ENCODE peak calls at places on chromosome 5, in five cellular contexts. One of them, this sample, is unnamed.

GRCh38 chr5:149456597-149457392 is 77.7 kb upstream of the IL17B start:
- DNase-seq in NCI-H774: no peak
- DNase-seq in neural crest cell: no peak
- DNase-seq in activated CD8-positive, alpha-beta memory T cell treated with anti-CD3 and anti-CD28 coated beads, Interleukin-2, amount 10 ng/mL, durations not matched to agents 7 days and 5 days: no peak
- DNase-seq in HFFc6: no peak
- DNase-seq in this sample: no peak

GRCh38 chr5:125411163-125412050 is 665.0 kb upstream of the ZNF608 start:
- DNase-seq in activated CD8-positive, alpha-beta memory T cell treated with anti-CD3 and anti-CD28 coated beads, Interleukin-2, amount 10 ng/mL, durations not matched to agents 7 days and 5 days: no peak
- DNase-seq in neural crest cell: no peak
- DNase-seq in HFFc6: peak; percentile 6
- DNase-seq in NCI-H774: no peak
- DNase-seq in this sample: peak; percentile 58

GRCh38 chr5:135319458-135319857 is 79.6 kb downstream of the MACROH2A1 start:
- DNase-seq in activated CD8-positive, alpha-beta memory T cell treated with anti-CD3 and anti-CD28 coated beads, Interleukin-2, amount 10 ng/mL, durations not matched to agents 7 days and 5 days: no peak
- DNase-seq in HFFc6: no peak
- DNase-seq in neural crest cell: no peak
- DNase-seq in NCI-H774: no peak
- DNase-seq in this sample: no peak

GRCh38 chr5:127418378-127418777 is 99.1 kb upstream of the PRRC1 start:
- DNase-seq in neural crest cell: no peak
- DNase-seq in HFFc6: no peak
- DNase-seq in activated CD8-positive, alpha-beta memory T cell treated with anti-CD3 and anti-CD28 coated beads, Interleukin-2, amount 10 ng/mL, durations not matched to agents 7 days and 5 days: no peak
- DNase-seq in NCI-H774: no peak
- DNase-seq in this sample: no peak

GRCh38 chr5:181163487-181164075 is 16.2 kb downstream of the OR2V2 start:
- DNase-seq in HFFc6: peak; percentile 40
- DNase-seq in neural crest cell: no peak
- DNase-seq in NCI-H774: no peak
- DNase-seq in activated CD8-positive, alpha-beta memory T cell treated with anti-CD3 and anti-CD28 coated beads, Interleukin-2, amount 10 ng/mL, durations not matched to agents 7 days and 5 days: no peak
- DNase-seq in this sample: no peak

GRCh38 chr5:159819671-159820411 is 96.4 kb upstream of the ADRA1B start:
- DNase-seq in activated CD8-positive, alpha-beta memory T cell treated with anti-CD3 and anti-CD28 coated beads, Interleukin-2, amount 10 ng/mL, durations not matched to agents 7 days and 5 days: no peak
- DNase-seq in NCI-H774: no peak
- DNase-seq in neural crest cell: no peak
- DNase-seq in HFFc6: peak; percentile 32
- DNase-seq in this sample: no peak

GRCh38 chr5:76106149-76106548 is 23.0 kb downstream of the SV2C start:
- DNase-seq in NCI-H774: no peak
- DNase-seq in activated CD8-positive, alpha-beta memory T cell treated with anti-CD3 and anti-CD28 coated beads, Interleukin-2, amount 10 ng/mL, durations not matched to agents 7 days and 5 days: no peak
- DNase-seq in neural crest cell: no peak
- DNase-seq in HFFc6: no peak
- DNase-seq in this sample: no peak

GRCh38 chr5:79243224-79243623 is 7.3 kb downstream of the JMY start:
- DNase-seq in NCI-H774: no peak
- DNase-seq in HFFc6: no peak
- DNase-seq in neural crest cell: no peak
- DNase-seq in activated CD8-positive, alpha-beta memory T cell treated with anti-CD3 and anti-CD28 coated beads, Interleukin-2, amount 10 ng/mL, durations not matched to agents 7 days and 5 days: no peak
- DNase-seq in this sample: no peak

GRCh38 chr5:171092194-171092593 is 216.9 kb upstream of the TLX3 start:
- DNase-seq in activated CD8-positive, alpha-beta memory T cell treated with anti-CD3 and anti-CD28 coated beads, Interleukin-2, amount 10 ng/mL, durations not matched to agents 7 days and 5 days: no peak
- DNase-seq in NCI-H774: no peak
- DNase-seq in neural crest cell: no peak
- DNase-seq in HFFc6: peak; percentile 37
- DNase-seq in this sample: no peak

GRCh38 chr5:153447534-153447933 is 42.9 kb upstream of the GRIA1 start:
- DNase-seq in activated CD8-positive, alpha-beta memory T cell treated with anti-CD3 and anti-CD28 coated beads, Interleukin-2, amount 10 ng/mL, durations not matched to agents 7 days and 5 days: no peak
- DNase-seq in HFFc6: no peak
- DNase-seq in NCI-H774: no peak
- DNase-seq in neural crest cell: no peak
- DNase-seq in this sample: no peak

GRCh38 chr5:27652505-27652904 is 614.1 kb upstream of the CDH9 start:
- DNase-seq in HFFc6: no peak
- DNase-seq in NCI-H774: no peak
- DNase-seq in activated CD8-positive, alpha-beta memory T cell treated with anti-CD3 and anti-CD28 coated beads, Interleukin-2, amount 10 ng/mL, durations not matched to agents 7 days and 5 days: no peak
- DNase-seq in neural crest cell: no peak
- DNase-seq in this sample: no peak

GRCh38 chr5:66967102-66967501 is 229.5 kb downstream of the CD180 start:
- DNase-seq in neural crest cell: no peak
- DNase-seq in HFFc6: peak; percentile 76
- DNase-seq in NCI-H774: no peak
- DNase-seq in activated CD8-positive, alpha-beta memory T cell treated with anti-CD3 and anti-CD28 coated beads, Interleukin-2, amount 10 ng/mL, durations not matched to agents 7 days and 5 days: no peak
- DNase-seq in this sample: no peak

GRCh38 chr5:142475102-142475501 is 150.3 kb upstream of the SPRY4 start:
- DNase-seq in HFFc6: peak; percentile 20
- DNase-seq in neural crest cell: no peak
- DNase-seq in activated CD8-positive, alpha-beta memory T cell treated with anti-CD3 and anti-CD28 coated beads, Interleukin-2, amount 10 ng/mL, durations not matched to agents 7 days and 5 days: no peak
- DNase-seq in NCI-H774: no peak
- DNase-seq in this sample: no peak

GRCh38 chr5:115810776-115811175 is 5.7 kb downstream of the CDO1 start:
- DNase-seq in neural crest cell: no peak
- DNase-seq in NCI-H774: no peak
- DNase-seq in activated CD8-positive, alpha-beta memory T cell treated with anti-CD3 and anti-CD28 coated beads, Interleukin-2, amount 10 ng/mL, durations not matched to agents 7 days and 5 days: no peak
- DNase-seq in HFFc6: no peak
- DNase-seq in this sample: no peak

GRCh38 chr5:180209137-180209581 is at the start of gene RASGEF1C:
- DNase-seq in NCI-H774: peak; percentile 42
- DNase-seq in neural crest cell: peak; percentile 73
- DNase-seq in HFFc6: no peak
- DNase-seq in activated CD8-positive, alpha-beta memory T cell treated with anti-CD3 and anti-CD28 coated beads, Interleukin-2, amount 10 ng/mL, durations not matched to agents 7 days and 5 days: peak; percentile 58
- DNase-seq in this sample: peak; percentile 60

GRCh38 chr5:180553530-180553929 is 37.8 kb downstream of the SCGB3A1 start:
- DNase-seq in neural crest cell: no peak
- DNase-seq in NCI-H774: no peak
- DNase-seq in activated CD8-positive, alpha-beta memory T cell treated with anti-CD3 and anti-CD28 coated beads, Interleukin-2, amount 10 ng/mL, durations not matched to agents 7 days and 5 days: no peak
- DNase-seq in HFFc6: no peak
- DNase-seq in this sample: no peak

GRCh38 chr5:94672746-94673145 is 54.3 kb downstream of the SLF1 start:
- DNase-seq in HFFc6: no peak
- DNase-seq in NCI-H774: no peak
- DNase-seq in activated CD8-positive, alpha-beta memory T cell treated with anti-CD3 and anti-CD28 coated beads, Interleukin-2, amount 10 ng/mL, durations not matched to agents 7 days and 5 days: no peak
- DNase-seq in neural crest cell: no peak
- DNase-seq in this sample: no peak

GRCh38 chr5:119022017-119022745 is 33.8 kb upstream of the DTWD2 start:
- DNase-seq in neural crest cell: no peak
- DNase-seq in activated CD8-positive, alpha-beta memory T cell treated with anti-CD3 and anti-CD28 coated beads, Interleukin-2, amount 10 ng/mL, durations not matched to agents 7 days and 5 days: no peak
- DNase-seq in HFFc6: peak; percentile 20
- DNase-seq in NCI-H774: no peak
- DNase-seq in this sample: peak; percentile 20

GRCh38 chr5:93717162-93717561 is 24.2 kb downstream of the POU5F2 start:
- DNase-seq in activated CD8-positive, alpha-beta memory T cell treated with anti-CD3 and anti-CD28 coated beads, Interleukin-2, amount 10 ng/mL, durations not matched to agents 7 days and 5 days: no peak
- DNase-seq in NCI-H774: peak; percentile 22
- DNase-seq in HFFc6: no peak
- DNase-seq in neural crest cell: no peak
- DNase-seq in this sample: peak; percentile 80

GRCh38 chr5:157670662-157671591 is at the start of gene C5orf52:
- DNase-seq in NCI-H774: no peak
- DNase-seq in activated CD8-positive, alpha-beta memory T cell treated with anti-CD3 and anti-CD28 coated beads, Interleukin-2, amount 10 ng/mL, durations not matched to agents 7 days and 5 days: peak; percentile 44
- DNase-seq in neural crest cell: peak; percentile 20
- DNase-seq in HFFc6: peak; percentile 7
- DNase-seq in this sample: peak; percentile 96

GRCh38 chr5:6994097-6994496 is 280.9 kb downstream of the TENT4A start:
- DNase-seq in neural crest cell: no peak
- DNase-seq in activated CD8-positive, alpha-beta memory T cell treated with anti-CD3 and anti-CD28 coated beads, Interleukin-2, amount 10 ng/mL, durations not matched to agents 7 days and 5 days: no peak
- DNase-seq in HFFc6: no peak
- DNase-seq in NCI-H774: no peak
- DNase-seq in this sample: no peak

GRCh38 chr5:75028090-75028489 is 24.3 kb downstream of the GCNT4 start:
- DNase-seq in activated CD8-positive, alpha-beta memory T cell treated with anti-CD3 and anti-CD28 coated beads, Interleukin-2, amount 10 ng/mL, durations not matched to agents 7 days and 5 days: no peak
- DNase-seq in NCI-H774: no peak
- DNase-seq in HFFc6: no peak
- DNase-seq in neural crest cell: no peak
- DNase-seq in this sample: no peak

GRCh38 chr5:1545798-1546355 is 22.1 kb upstream of the LPCAT1 start:
- DNase-seq in activated CD8-positive, alpha-beta memory T cell treated with anti-CD3 and anti-CD28 coated beads, Interleukin-2, amount 10 ng/mL, durations not matched to agents 7 days and 5 days: peak; percentile 38
- DNase-seq in HFFc6: no peak
- DNase-seq in neural crest cell: no peak
- DNase-seq in NCI-H774: peak; percentile 99
- DNase-seq in this sample: peak; percentile 14

GRCh38 chr5:55925677-55926076 is 69.1 kb downstream of the IL6ST start:
- DNase-seq in NCI-H774: no peak
- DNase-seq in neural crest cell: no peak
- DNase-seq in activated CD8-positive, alpha-beta memory T cell treated with anti-CD3 and anti-CD28 coated beads, Interleukin-2, amount 10 ng/mL, durations not matched to agents 7 days and 5 days: no peak
- DNase-seq in HFFc6: no peak
- DNase-seq in this sample: no peak

GRCh38 chr5:176481659-176482213 is 33.6 kb downstream of the FAF2 start:
- DNase-seq in neural crest cell: no peak
- DNase-seq in NCI-H774: no peak
- DNase-seq in HFFc6: no peak
- DNase-seq in activated CD8-positive, alpha-beta memory T cell treated with anti-CD3 and anti-CD28 coated beads, Interleukin-2, amount 10 ng/mL, durations not matched to agents 7 days and 5 days: no peak
- DNase-seq in this sample: no peak

GRCh38 chr5:68070641-68071191 is 144.8 kb upstream of the PIK3R1 start:
- DNase-seq in NCI-H774: no peak
- DNase-seq in neural crest cell: no peak
- DNase-seq in activated CD8-positive, alpha-beta memory T cell treated with anti-CD3 and anti-CD28 coated beads, Interleukin-2, amount 10 ng/mL, durations not matched to agents 7 days and 5 days: no peak
- DNase-seq in HFFc6: no peak
- DNase-seq in this sample: no peak

GRCh38 chr5:172644711-172645110 is 3.6 kb downstream of the NEURL1B start:
- DNase-seq in NCI-H774: no peak
- DNase-seq in activated CD8-positive, alpha-beta memory T cell treated with anti-CD3 and anti-CD28 coated beads, Interleukin-2, amount 10 ng/mL, durations not matched to agents 7 days and 5 days: no peak
- DNase-seq in HFFc6: no peak
- DNase-seq in neural crest cell: no peak
- DNase-seq in this sample: no peak

GRCh38 chr5:126594676-126595485 is at the start of gene ALDH7A1:
- DNase-seq in activated CD8-positive, alpha-beta memory T cell treated with anti-CD3 and anti-CD28 coated beads, Interleukin-2, amount 10 ng/mL, durations not matched to agents 7 days and 5 days: peak; percentile 41
- DNase-seq in HFFc6: peak; percentile 83
- DNase-seq in NCI-H774: peak; percentile 84
- DNase-seq in neural crest cell: peak; percentile 91
- DNase-seq in this sample: peak; percentile 92

GRCh38 chr5:4042311-4042710 is 446.7 kb downstream of the IRX1 start:
- DNase-seq in neural crest cell: no peak
- DNase-seq in NCI-H774: no peak
- DNase-seq in HFFc6: no peak
- DNase-seq in activated CD8-positive, alpha-beta memory T cell treated with anti-CD3 and anti-CD28 coated beads, Interleukin-2, amount 10 ng/mL, durations not matched to agents 7 days and 5 days: no peak
- DNase-seq in this sample: no peak

GRCh38 chr5:107670927-107671741 is at the start of gene EFNA5:
- DNase-seq in neural crest cell: peak; percentile 35
- DNase-seq in activated CD8-positive, alpha-beta memory T cell treated with anti-CD3 and anti-CD28 coated beads, Interleukin-2, amount 10 ng/mL, durations not matched to agents 7 days and 5 days: peak; percentile 56
- DNase-seq in HFFc6: no peak
- DNase-seq in NCI-H774: peak; percentile 46
- DNase-seq in this sample: peak; percentile 25

GRCh38 chr5:120767171-120767820 is 303.2 kb downstream of the PRR16 start:
- DNase-seq in neural crest cell: no peak
- DNase-seq in HFFc6: peak; percentile 51
- DNase-seq in NCI-H774: no peak
- DNase-seq in activated CD8-positive, alpha-beta memory T cell treated with anti-CD3 and anti-CD28 coated beads, Interleukin-2, amount 10 ng/mL, durations not matched to agents 7 days and 5 days: no peak
- DNase-seq in this sample: no peak

GRCh38 chr5:79613571-79613970 is 1.3 kb downstream of the TENT2 start:
- DNase-seq in HFFc6: no peak
- DNase-seq in NCI-H774: no peak
- DNase-seq in neural crest cell: no peak
- DNase-seq in activated CD8-positive, alpha-beta memory T cell treated with anti-CD3 and anti-CD28 coated beads, Interleukin-2, amount 10 ng/mL, durations not matched to agents 7 days and 5 days: no peak
- DNase-seq in this sample: no peak

GRCh38 chr5:98631311-98632054 is 142.0 kb upstream of the RGMB start:
- DNase-seq in activated CD8-positive, alpha-beta memory T cell treated with anti-CD3 and anti-CD28 coated beads, Interleukin-2, amount 10 ng/mL, durations not matched to agents 7 days and 5 days: no peak
- DNase-seq in NCI-H774: no peak
- DNase-seq in HFFc6: peak; percentile 93
- DNase-seq in neural crest cell: no peak
- DNase-seq in this sample: no peak

GRCh38 chr5:14265574-14265973 is 122.4 kb downstream of the TRIO start:
- DNase-seq in activated CD8-positive, alpha-beta memory T cell treated with anti-CD3 and anti-CD28 coated beads, Interleukin-2, amount 10 ng/mL, durations not matched to agents 7 days and 5 days: no peak
- DNase-seq in NCI-H774: no peak
- DNase-seq in neural crest cell: no peak
- DNase-seq in HFFc6: peak; percentile 91
- DNase-seq in this sample: no peak

GRCh38 chr5:36894950-36895349 is 18.4 kb downstream of the NIPBL start:
- DNase-seq in neural crest cell: no peak
- DNase-seq in NCI-H774: no peak
- DNase-seq in activated CD8-positive, alpha-beta memory T cell treated with anti-CD3 and anti-CD28 coated beads, Interleukin-2, amount 10 ng/mL, durations not matched to agents 7 days and 5 days: no peak
- DNase-seq in HFFc6: no peak
- DNase-seq in this sample: no peak

GRCh38 chr5:77076961-77077820 is 9.9 kb downstream of the ZBED3 start:
- DNase-seq in NCI-H774: peak; percentile 69
- DNase-seq in activated CD8-positive, alpha-beta memory T cell treated with anti-CD3 and anti-CD28 coated beads, Interleukin-2, amount 10 ng/mL, durations not matched to agents 7 days and 5 days: peak; percentile 66
- DNase-seq in HFFc6: no peak
- DNase-seq in neural crest cell: peak; percentile 81
- DNase-seq in this sample: peak; percentile 4

GRCh38 chr5:57416246-57416996 is 66.2 kb downstream of the ACTBL2 start:
- DNase-seq in activated CD8-positive, alpha-beta memory T cell treated with anti-CD3 and anti-CD28 coated beads, Interleukin-2, amount 10 ng/mL, durations not matched to agents 7 days and 5 days: no peak
- DNase-seq in NCI-H774: no peak
- DNase-seq in neural crest cell: no peak
- DNase-seq in HFFc6: peak; percentile 39
- DNase-seq in this sample: no peak

GRCh38 chr5:131976414-131977211 is 31.1 kb upstream of the MEIKIN start:
- DNase-seq in NCI-H774: no peak
- DNase-seq in activated CD8-positive, alpha-beta memory T cell treated with anti-CD3 and anti-CD28 coated beads, Interleukin-2, amount 10 ng/mL, durations not matched to agents 7 days and 5 days: peak; percentile 35
- DNase-seq in HFFc6: no peak
- DNase-seq in neural crest cell: no peak
- DNase-seq in this sample: no peak

GRCh38 chr5:139468421-139468931 is 2.3 kb upstream of the SMIM33 start:
- DNase-seq in HFFc6: no peak
- DNase-seq in activated CD8-positive, alpha-beta memory T cell treated with anti-CD3 and anti-CD28 coated beads, Interleukin-2, amount 10 ng/mL, durations not matched to agents 7 days and 5 days: no peak
- DNase-seq in NCI-H774: no peak
- DNase-seq in neural crest cell: no peak
- DNase-seq in this sample: peak; percentile 53